ENCODE peak calls at places on chromosomes 3 and 15, in five cellular contexts. One of them, this sample, is unnamed.

GRCh38 chr3:15300318-15301078 is 31.9 kb downstream of the SH3BP5 start:
- DNase-seq in uterus: peak; percentile 76
- DNase-seq in cardiac fibroblast: peak; percentile 67
- DNase-seq in activated CD4-positive, alpha-beta T cell treated with anti-CD3 and anti-CD28 coated beads, Interleukin-2, amount 50 U/mL, for 24 hours: no peak
- DNase-seq in cardiac septum: no peak
- DNase-seq in this sample: no peak

GRCh38 chr15:57138260-57138895 is 219.9 kb downstream of the TCF12 start:
- DNase-seq in uterus: no peak
- DNase-seq in cardiac fibroblast: peak; percentile 92
- DNase-seq in activated CD4-positive, alpha-beta T cell treated with anti-CD3 and anti-CD28 coated beads, Interleukin-2, amount 50 U/mL, for 24 hours: no peak
- DNase-seq in cardiac septum: no peak
- DNase-seq in this sample: no peak

GRCh38 chr3:173479301-173479700 is 81.8 kb downstream of the NLGN1 start:
- DNase-seq in uterus: no peak
- DNase-seq in cardiac fibroblast: no peak
- DNase-seq in activated CD4-positive, alpha-beta T cell treated with anti-CD3 and anti-CD28 coated beads, Interleukin-2, amount 50 U/mL, for 24 hours: no peak
- DNase-seq in cardiac septum: no peak
- DNase-seq in this sample: no peak

GRCh38 chr3:141498592-141499223 is 11.9 kb downstream of the RASA2 start:
- DNase-seq in uterus: no peak
- DNase-seq in cardiac fibroblast: no peak
- DNase-seq in activated CD4-positive, alpha-beta T cell treated with anti-CD3 and anti-CD28 coated beads, Interleukin-2, amount 50 U/mL, for 24 hours: peak; percentile 55
- DNase-seq in cardiac septum: peak; percentile 83
- DNase-seq in this sample: no peak

GRCh38 chr3:142523921-142524566 is 54.5 kb downstream of the ATR start:
- DNase-seq in uterus: no peak
- DNase-seq in cardiac fibroblast: peak; percentile 4
- DNase-seq in activated CD4-positive, alpha-beta T cell treated with anti-CD3 and anti-CD28 coated beads, Interleukin-2, amount 50 U/mL, for 24 hours: no peak
- DNase-seq in cardiac septum: no peak
- DNase-seq in this sample: no peak

GRCh38 chr15:88788816-88789215 is 14.4 kb upstream of the ACAN start:
- DNase-seq in uterus: no peak
- DNase-seq in cardiac fibroblast: no peak
- DNase-seq in activated CD4-positive, alpha-beta T cell treated with anti-CD3 and anti-CD28 coated beads, Interleukin-2, amount 50 U/mL, for 24 hours: no peak
- DNase-seq in cardiac septum: no peak
- DNase-seq in this sample: no peak

GRCh38 chr3:152241142-152242067 is 27.3 kb upstream of the MBNL1 start:
- DNase-seq in uterus: no peak
- DNase-seq in cardiac fibroblast: peak; percentile 58
- DNase-seq in activated CD4-positive, alpha-beta T cell treated with anti-CD3 and anti-CD28 coated beads, Interleukin-2, amount 50 U/mL, for 24 hours: no peak
- DNase-seq in cardiac septum: no peak
- DNase-seq in this sample: no peak

GRCh38 chr3:140394488-140395133 is 283.3 kb upstream of the TRIM42 start:
- DNase-seq in uterus: no peak
- DNase-seq in cardiac fibroblast: no peak
- DNase-seq in activated CD4-positive, alpha-beta T cell treated with anti-CD3 and anti-CD28 coated beads, Interleukin-2, amount 50 U/mL, for 24 hours: no peak
- DNase-seq in cardiac septum: no peak
- DNase-seq in this sample: no peak

GRCh38 chr15:29528276-29528675 is 258.7 kb upstream of the NSMCE3 start:
- DNase-seq in uterus: no peak
- DNase-seq in cardiac fibroblast: no peak
- DNase-seq in activated CD4-positive, alpha-beta T cell treated with anti-CD3 and anti-CD28 coated beads, Interleukin-2, amount 50 U/mL, for 24 hours: no peak
- DNase-seq in cardiac septum: no peak
- DNase-seq in this sample: no peak

GRCh38 chr3:117892991-117893390 is 1141.7 kb downstream of the IGSF11 start:
- DNase-seq in uterus: no peak
- DNase-seq in cardiac fibroblast: peak; percentile 4
- DNase-seq in activated CD4-positive, alpha-beta T cell treated with anti-CD3 and anti-CD28 coated beads, Interleukin-2, amount 50 U/mL, for 24 hours: no peak
- DNase-seq in cardiac septum: no peak
- DNase-seq in this sample: no peak

GRCh38 chr3:54176106-54176505 is 53.8 kb downstream of the CACNA2D3 start:
- DNase-seq in uterus: no peak
- DNase-seq in cardiac fibroblast: peak; percentile 29
- DNase-seq in activated CD4-positive, alpha-beta T cell treated with anti-CD3 and anti-CD28 coated beads, Interleukin-2, amount 50 U/mL, for 24 hours: no peak
- DNase-seq in cardiac septum: no peak
- DNase-seq in this sample: no peak

GRCh38 chr3:53163459-53164387 is 2.7 kb downstream of the PRKCD start:
- DNase-seq in uterus: no peak
- DNase-seq in cardiac fibroblast: peak; percentile 19
- DNase-seq in activated CD4-positive, alpha-beta T cell treated with anti-CD3 and anti-CD28 coated beads, Interleukin-2, amount 50 U/mL, for 24 hours: no peak
- DNase-seq in cardiac septum: no peak
- DNase-seq in this sample: no peak

GRCh38 chr3:53103566-53104296 is 26.5 kb downstream of the RFT1 start:
- DNase-seq in uterus: no peak
- DNase-seq in cardiac fibroblast: peak; percentile 38
- DNase-seq in activated CD4-positive, alpha-beta T cell treated with anti-CD3 and anti-CD28 coated beads, Interleukin-2, amount 50 U/mL, for 24 hours: no peak
- DNase-seq in cardiac septum: no peak
- DNase-seq in this sample: no peak

GRCh38 chr15:38349251-38349650 is 96.6 kb downstream of the SPRED1 start:
- DNase-seq in uterus: no peak
- DNase-seq in cardiac fibroblast: peak; percentile 36
- DNase-seq in activated CD4-positive, alpha-beta T cell treated with anti-CD3 and anti-CD28 coated beads, Interleukin-2, amount 50 U/mL, for 24 hours: no peak
- DNase-seq in cardiac septum: no peak
- DNase-seq in this sample: no peak

GRCh38 chr3:150495563-150496168 is 50.6 kb downstream of the SERP1 start:
- DNase-seq in uterus: no peak
- DNase-seq in cardiac fibroblast: peak; percentile 69
- DNase-seq in activated CD4-positive, alpha-beta T cell treated with anti-CD3 and anti-CD28 coated beads, Interleukin-2, amount 50 U/mL, for 24 hours: no peak
- DNase-seq in cardiac septum: no peak
- DNase-seq in this sample: no peak

GRCh38 chr15:25946241-25946786 is 83.2 kb upstream of the ATP10A start:
- DNase-seq in uterus: no peak
- DNase-seq in cardiac fibroblast: no peak
- DNase-seq in activated CD4-positive, alpha-beta T cell treated with anti-CD3 and anti-CD28 coated beads, Interleukin-2, amount 50 U/mL, for 24 hours: no peak
- DNase-seq in cardiac septum: no peak
- DNase-seq in this sample: no peak

GRCh38 chr3:193897288-193897687 is 238.7 kb upstream of the HES1 start:
- DNase-seq in uterus: peak; percentile 31
- DNase-seq in cardiac fibroblast: peak; percentile 32
- DNase-seq in activated CD4-positive, alpha-beta T cell treated with anti-CD3 and anti-CD28 coated beads, Interleukin-2, amount 50 U/mL, for 24 hours: no peak
- DNase-seq in cardiac septum: no peak
- DNase-seq in this sample: no peak

GRCh38 chr3:113097821-113098516 is 107.2 kb downstream of the GTPBP8 start:
- DNase-seq in uterus: no peak
- DNase-seq in cardiac fibroblast: peak; percentile 47
- DNase-seq in activated CD4-positive, alpha-beta T cell treated with anti-CD3 and anti-CD28 coated beads, Interleukin-2, amount 50 U/mL, for 24 hours: no peak
- DNase-seq in cardiac septum: no peak
- DNase-seq in this sample: peak; percentile 51

GRCh38 chr3:148884261-148884660 is 19.2 kb downstream of the CPA3 start:
- DNase-seq in uterus: no peak
- DNase-seq in cardiac fibroblast: no peak
- DNase-seq in activated CD4-positive, alpha-beta T cell treated with anti-CD3 and anti-CD28 coated beads, Interleukin-2, amount 50 U/mL, for 24 hours: no peak
- DNase-seq in cardiac septum: no peak
- DNase-seq in this sample: no peak

GRCh38 chr15:46461416-46461815 is 826.6 kb downstream of the SQOR start:
- DNase-seq in uterus: no peak
- DNase-seq in cardiac fibroblast: peak; percentile 2
- DNase-seq in activated CD4-positive, alpha-beta T cell treated with anti-CD3 and anti-CD28 coated beads, Interleukin-2, amount 50 U/mL, for 24 hours: no peak
- DNase-seq in cardiac septum: no peak
- DNase-seq in this sample: no peak

GRCh38 chr3:160027541-160028195 is 39.0 kb downstream of the IL12A start:
- DNase-seq in uterus: no peak
- DNase-seq in cardiac fibroblast: peak; percentile 60
- DNase-seq in activated CD4-positive, alpha-beta T cell treated with anti-CD3 and anti-CD28 coated beads, Interleukin-2, amount 50 U/mL, for 24 hours: no peak
- DNase-seq in cardiac septum: no peak
- DNase-seq in this sample: no peak

GRCh38 chr3:34374521-34374920 is 576.1 kb downstream of the PDCD6IP start:
- DNase-seq in uterus: no peak
- DNase-seq in cardiac fibroblast: no peak
- DNase-seq in activated CD4-positive, alpha-beta T cell treated with anti-CD3 and anti-CD28 coated beads, Interleukin-2, amount 50 U/mL, for 24 hours: no peak
- DNase-seq in cardiac septum: no peak
- DNase-seq in this sample: no peak